ENCODE peak calls at places on chromosomes 2 and 18, in four cellular contexts. D, V, Q and X are unnamed samples.

GRCh38 chr2:154832711-154833110 is 134.2 kb downstream of the KCNJ3 start:
- DNase-seq in D (no peak), V (no peak), Q (no peak), X (no peak)

GRCh38 chr2:146124741-146125140 is 1604.8 kb upstream of the ZEB2 start:
- DNase-seq in D (no peak), V (no peak), Q (peak; percentile 9), X (no peak)

GRCh38 chr2:30301551-30301950 is 70.2 kb downstream of the LBH start:
- DNase-seq in D (no peak), V (no peak), Q (no peak), X (peak; percentile 8)

GRCh38 chr2:99974275-99974674 is 168.1 kb downstream of the AFF3 start:
- DNase-seq in D (no peak), V (no peak), Q (no peak), X (no peak)

GRCh38 chr2:8520791-8521344 is 161.0 kb upstream of the ID2 start:
- DNase-seq in D (no peak), V (no peak), Q (no peak), X (no peak)

GRCh38 chr18:64720781-64721464 is 572.0 kb upstream of the LINC00305 start:
- DNase-seq in D (peak; percentile 9), V (no peak), Q (no peak), X (no peak)

GRCh38 chr2:159904127-159904564 is 106.1 kb upstream of the CD302 start:
- DNase-seq in D (no peak), V (peak; percentile 42), Q (no peak), X (no peak)

GRCh38 chr18:78733762-78734613 is 245.6 kb upstream of the SALL3 start:
- DNase-seq in D (no peak), V (no peak), Q (no peak), X (no peak)

GRCh38 chr2:188573453-188573852 is 281.8 kb downstream of the GULP1 start:
- DNase-seq in D (no peak), V (no peak), Q (no peak), X (peak; percentile 7)

GRCh38 chr2:203623104-203623503 is 83.3 kb upstream of the CD28 start:
- DNase-seq in D (no peak), V (no peak), Q (peak; percentile 78), X (no peak)

GRCh38 chr18:6979954-6980353 is 137.6 kb downstream of the LAMA1 start:
- DNase-seq in D (no peak), V (no peak), Q (no peak), X (no peak)

GRCh38 chr2:38155-38554 is 8.2 kb downstream of the FAM110C start:
- DNase-seq in D (no peak), V (no peak), Q (no peak), X (no peak)